ENCODE peak calls at places on chromosomes 1 and 21, in eight cellular contexts. F, R, Y, W, I, E, N and A are unnamed samples.
A peak's percentile ranks its signal among the peaks of the same experiment; 100 is the strongest.

GRCh38 chr1:78834201-78834741 is 172.3 kb downstream of the ADGRL4 start:
- DNase-seq in I (no peak), W (no peak), R (no peak), Y (no peak), F (no peak), N (no peak), E (no peak), A (no peak)

GRCh38 chr1:9449106-9449627 is 90.1 kb upstream of the SLC25A33 start:
- DNase-seq in F (no peak), Y (no peak), W (no peak), E (no peak), R (no peak), N (no peak), I (no peak), A (no peak)

GRCh38 chr1:15758953-15759661 is 512 bp downstream of the FBLIM1 start:
- DNase-seq in N (no peak), E (no peak), W (no peak), F (no peak), I (no peak), Y (no peak), R (peak; percentile 65), A (no peak)

GRCh38 chr1:113153116-113153803 is 80.3 kb downstream of the LRIG2 start:
- DNase-seq in R (no peak), N (peak; percentile 17), Y (no peak), E (peak; percentile 3), I (no peak), W (no peak), F (no peak), A (peak; percentile 52)

GRCh38 chr1:46774297-46774696 is 24.5 kb upstream of the CYP4B1 start:
- DNase-seq in I (no peak), F (no peak), Y (no peak), W (no peak), N (no peak), R (no peak), E (no peak), A (no peak)

GRCh38 chr1:66690666-66691381 is 61.4 kb upstream of the DYNLT5 start:
- DNase-seq in Y (no peak), W (no peak), R (no peak), I (no peak), E (no peak), N (no peak), F (no peak), A (no peak)

GRCh38 chr1:150022357-150022756 is 11.8 kb upstream of the OTUD7B start:
- DNase-seq in E (peak; percentile 25), Y (no peak), R (no peak), F (no peak), W (no peak), I (no peak), N (no peak), A (no peak)

GRCh38 chr1:77399250-77400086 is 117.6 kb downstream of the AK5 start:
- DNase-seq in W (no peak), E (no peak), N (no peak), I (no peak), R (no peak), F (no peak), Y (no peak), A (no peak)

GRCh38 chr1:40870135-40870728 is 8.1 kb upstream of the CITED4 start:
- DNase-seq in R (no peak), E (no peak), F (no peak), Y (no peak), W (no peak), N (no peak), I (no peak), A (no peak)

GRCh38 chr1:207962716-207963428 is 51.9 kb upstream of the CD34 start:
- DNase-seq in N (peak; percentile 90), E (no peak), F (peak; percentile 76), R (peak; percentile 60), W (no peak), Y (peak; percentile 87), I (no peak), A (peak; percentile 67)

GRCh38 chr1:52542085-52542688 is 10.7 kb downstream of the TUT4 start:
- DNase-seq in E (peak; percentile 14), Y (no peak), F (no peak), R (no peak), N (no peak), I (no peak), W (no peak), A (no peak)

GRCh38 chr1:54136269-54136896 is 16.4 kb downstream of the CDCP2 start:
- DNase-seq in F (no peak), W (no peak), Y (no peak), I (no peak), R (no peak), N (no peak), E (no peak), A (no peak)

GRCh38 chr21:31142600-31142999 is 104.3 kb upstream of the KRTAP19-8 start:
- DNase-seq in W (no peak), F (no peak), E (no peak), N (no peak), Y (no peak), I (no peak), R (no peak), A (no peak)

GRCh38 chr1:183719289-183719688 is 66.2 kb upstream of the APOBEC4 start:
- DNase-seq in Y (no peak), W (no peak), N (no peak), F (no peak), I (no peak), E (peak; percentile 55), R (no peak), A (no peak)

GRCh38 chr1:151475175-151475574 is 15.9 kb upstream of the POGZ start:
- DNase-seq in E (no peak), I (no peak), W (no peak), Y (no peak), F (no peak), N (peak; percentile 10), R (no peak), A (no peak)

GRCh38 chr1:20454004-20454403 is 32.0 kb downstream of the CAMK2N1 start:
- DNase-seq in I (no peak), E (no peak), F (no peak), Y (no peak), R (no peak), N (no peak), W (no peak), A (no peak)

DNA sequence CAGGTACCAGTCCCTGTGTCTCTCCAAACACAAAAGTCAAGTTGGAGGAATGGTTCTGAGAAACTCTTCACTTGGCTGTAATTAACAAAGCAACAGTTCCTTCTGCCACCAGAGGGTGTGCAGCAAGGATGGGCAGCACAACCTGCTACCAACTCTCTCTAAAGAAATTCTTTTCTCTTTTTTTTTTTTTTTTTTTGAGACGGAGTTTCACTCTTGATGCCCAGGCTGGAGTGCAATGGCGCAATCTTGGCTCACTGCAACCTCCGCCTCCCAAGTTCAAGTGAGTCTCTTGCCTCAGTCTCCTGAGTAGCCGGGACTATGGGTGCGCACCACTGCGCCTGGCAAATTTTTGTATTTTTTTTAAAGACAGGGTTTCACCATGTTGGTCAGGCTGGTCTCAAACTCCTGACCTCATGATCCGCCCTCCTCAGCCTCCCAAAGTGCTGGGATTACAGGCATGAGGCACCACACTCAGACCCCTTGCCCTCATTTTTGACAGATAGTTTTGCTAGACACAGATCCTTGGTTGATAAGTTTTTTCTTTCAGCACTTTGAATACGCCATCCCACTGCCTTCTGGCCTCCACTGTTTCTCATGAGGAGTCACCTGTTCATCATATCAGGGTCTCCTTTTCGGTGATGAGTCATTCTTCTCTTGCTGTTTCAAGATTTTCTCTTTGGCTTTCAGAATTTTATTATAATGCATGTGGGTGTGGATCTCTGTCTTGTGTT is 12.1 kb upstream of the DEGS1 start:
- DNase-seq in E (peak; percentile 42), W (peak; percentile 32), F (peak; percentile 40), N (no peak), Y (no peak), I (no peak), R (no peak), A (peak; percentile 28)
- TF ChIP-seq EP300 in E (no peak), W (no peak), F (no peak), N (no peak), Y (no peak), I (no peak), R (no peak), A (no peak)

DNA sequence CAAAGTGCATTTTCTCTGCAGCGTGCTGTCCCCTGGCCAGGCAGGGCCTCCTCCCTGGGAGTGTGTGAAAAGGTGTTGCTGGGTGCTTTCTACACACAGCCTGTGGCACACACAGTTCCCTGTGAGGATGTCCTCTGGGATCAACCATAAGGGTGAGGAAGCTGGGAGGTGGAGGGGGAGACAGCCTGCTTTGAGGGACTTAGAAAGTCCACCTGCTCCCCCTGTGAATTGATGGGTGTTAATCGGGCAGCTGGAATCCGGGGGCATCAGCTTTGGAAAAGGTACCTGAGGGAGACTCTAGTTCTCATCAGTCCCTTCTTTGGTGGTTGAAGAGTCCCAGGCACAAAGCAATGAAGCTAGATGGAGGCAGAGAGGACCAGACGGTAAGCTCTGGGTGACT is 35.8 kb downstream of the LHX4 start:
- DNase-seq in Y (no peak), W (no peak), N (no peak), I (no peak), F (no peak), E (no peak), R (no peak), A (no peak)
- TF ChIP-seq CTCF in Y (no peak), W (no peak), N (no peak), I (no peak), F (no peak), E (no peak), R (no peak), A (no peak)

GRCh38 chr1:110566836-110567235 is 39.3 kb downstream of the KCNA2 start:
- DNase-seq in F (no peak), E (no peak), W (no peak), I (no peak), Y (peak; percentile 1), R (no peak), N (no peak), A (no peak)

GRCh38 chr1:110561631-110562030 is 42.7 kb upstream of the KCNA10 start:
- DNase-seq in N (no peak), I (no peak), W (no peak), F (no peak), E (no peak), R (no peak), Y (peak; percentile 38), A (no peak)

GRCh38 chr1:110565565-110565964 is 40.6 kb downstream of the KCNA2 start:
- DNase-seq in F (no peak), I (no peak), Y (peak; percentile 57), W (no peak), E (no peak), N (no peak), R (no peak), A (no peak)

GRCh38 chr1:110559157-110559556 is 40.2 kb upstream of the KCNA10 start:
- DNase-seq in E (no peak), I (no peak), N (no peak), R (no peak), W (no peak), F (no peak), Y (peak; percentile 37), A (no peak)

DNA sequence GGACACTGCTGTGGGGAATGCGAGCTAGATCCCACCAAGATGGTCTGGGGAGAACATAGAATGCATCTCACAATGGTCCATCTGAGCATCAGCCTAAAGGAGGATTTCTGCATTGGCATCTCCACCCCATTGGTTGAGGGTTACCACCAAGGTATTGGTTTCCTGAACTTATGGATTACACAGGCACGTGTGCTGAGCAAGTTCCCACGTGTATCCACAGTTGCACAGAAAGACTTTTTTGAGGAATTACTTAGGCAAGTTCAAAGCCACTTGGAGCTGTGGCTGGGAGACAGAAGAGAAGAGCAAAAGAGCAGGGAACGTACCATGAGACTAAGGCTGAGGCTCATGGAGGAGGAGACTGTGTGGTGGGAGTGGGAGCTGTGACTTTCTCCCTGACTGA is 43.1 kb downstream of the KCNA2 start:
- DNase-seq in R (no peak), F (no peak), E (no peak), N (no peak), I (no peak), W (no peak), Y (no peak), A (no peak)
- TF ChIP-seq POLR2A in R (no peak), F (no peak), E (no peak), N (no peak), I (no peak), W (no peak), Y (no peak), A (no peak)

GRCh38 chr1:93874025-93874651 is 4.9 kb downstream of the DNTTIP2 start:
- DNase-seq in W (no peak), N (no peak), E (peak; percentile 59), Y (no peak), R (no peak), F (no peak), I (no peak), A (no peak)
- TF ChIP-seq EP300 in W (no peak), N (no peak), E (no peak), Y (no peak), R (no peak), F (no peak), I (no peak), A (no peak)